ENCODE peak calls at places on chromosome 14, in ten cellular contexts. D, G, Y, M, R, X, O, J, K and H are unnamed samples.

GRCh38 chr14:89586258-89587127 is 169.5 kb upstream of the FOXN3 start:
- DNase-seq in J (no peak), O (no peak), X (peak), D (no peak), K (peak), M (no peak), Y (no peak), G (no peak), R (no peak), H (no peak)

GRCh38 chr14:33475623-33476022 is 475.3 kb downstream of the EGLN3 start:
- DNase-seq in R (no peak), J (no peak), Y (peak), G (peak), X (peak), K (no peak), D (peak), O (no peak), M (no peak), H (peak)

GRCh38 chr14:89445252-89445973 is 28.4 kb upstream of the FOXN3 start:
- DNase-seq in O (no peak), D (no peak), Y (no peak), M (no peak), G (peak), R (no peak), X (no peak), J (no peak), K (peak), H (no peak)

GRCh38 chr14:99602788-99603415 is 1.1 kb downstream of the CCDC85C start:
- DNase-seq in J (no peak), Y (no peak), G (no peak), R (no peak), X (no peak), O (no peak), M (no peak), D (no peak), K (no peak), H (no peak)

GRCh38 chr14:58637391-58638230 is at the start of gene DACT1:
- DNase-seq in O (peak), M (peak), X (peak), R (no peak), G (peak), J (no peak), D (peak), Y (peak), K (peak), H (peak)

GRCh38 chr14:92248638-92249037 is 74.3 kb upstream of the SLC24A4 start:
- DNase-seq in Y (no peak), X (no peak), O (no peak), G (no peak), K (no peak), M (no peak), J (no peak), R (no peak), D (no peak), H (no peak)

GRCh38 chr14:62409185-62409584 is 636.1 kb downstream of the KCNH5 start:
- DNase-seq in J (no peak), D (no peak), G (no peak), Y (no peak), K (no peak), O (no peak), R (no peak), X (peak), M (no peak), H (no peak)

GRCh38 chr14:106551265-106551664 is 1024.9 kb downstream of the TMEM121 start:
- DNase-seq in G (no peak), R (no peak), O (no peak), M (no peak), J (no peak), D (no peak), X (no peak), Y (no peak), K (no peak), H (no peak)

GRCh38 chr14:22651586-22651985 is 7.4 kb upstream of the OR6J1 start:
- DNase-seq in R (no peak), K (no peak), J (no peak), X (no peak), O (no peak), D (no peak), M (no peak), Y (no peak), G (no peak), H (no peak)

GRCh38 chr14:24975393-24975792 is 74.6 kb downstream of the STXBP6 start:
- DNase-seq in O (no peak), G (no peak), M (no peak), J (no peak), D (no peak), Y (no peak), K (no peak), X (no peak), R (no peak), H (no peak)

GRCh38 chr14:65301862-65302539 is 110.5 kb upstream of the FUT8 start:
- DNase-seq in Y (no peak), G (no peak), K (peak), R (no peak), J (no peak), O (no peak), D (no peak), X (no peak), M (no peak), H (peak)

GRCh38 chr14:51535443-51536044 is 116.2 kb upstream of the FRMD6 start:
- DNase-seq in D (no peak), G (no peak), J (no peak), O (no peak), K (no peak), Y (no peak), M (no peak), X (no peak), R (no peak), H (no peak)

GRCh38 chr14:75976838-75977237 is 5.0 kb downstream of the TGFB3 start:
- DNase-seq in M (no peak), K (no peak), D (no peak), J (no peak), Y (no peak), R (no peak), O (no peak), X (no peak), G (no peak), H (no peak)